ENCODE peak calls at places on chromosome 1, in five cellular contexts. K is foreskin keratinocyte, C is osteocyte, O is NCI-H526 treated with DMSO at 0.1 percent for 48 hours, U is thoracic aorta. V is an unnamed sample.
A peak's percentile ranks its signal among the peaks of the same experiment; 100 is the strongest.

GRCh38 chr1:233215135-233215722 is 80.3 kb downstream of the PCNX2 start:
- DNase-seq in K (no peak), C (no peak), O (no peak), U (no peak), V (no peak)

GRCh38 chr1:51850420-51851297 is 27.9 kb downstream of the NRDC start:
- DNase-seq in K (no peak), C (no peak), O (no peak), U (no peak), V (no peak)

GRCh38 chr1:85328713-85329376 is 52.4 kb upstream of the BCL10 start:
- DNase-seq in K (peak; percentile 98), C (no peak), O (no peak), U (no peak), V (peak; percentile 94)

GRCh38 chr1:204188959-204189639 is 7.2 kb downstream of the KISS1 start:
- DNase-seq in K (no peak), C (no peak), O (no peak), U (no peak), V (no peak)

GRCh38 chr1:46285730-46286477 is 17.5 kb downstream of the LRRC41 start:
- DNase-seq in K (no peak), C (no peak), O (no peak), U (no peak), V (no peak)

GRCh38 chr1:71919812-71920509 is 362.4 kb downstream of the NEGR1 start:
- DNase-seq in K (no peak), C (no peak), O (no peak), U (no peak), V (no peak)

GRCh38 chr1:67682659-67683197 is 2.3 kb upstream of the GADD45A start:
- DNase-seq in K (peak; percentile 97), C (no peak), O (peak; percentile 68), U (no peak), V (peak; percentile 56)

GRCh38 chr1:93738075-93738622 is 56.5 kb upstream of the BCAR3 start:
- DNase-seq in K (peak; percentile 99), C (no peak), O (no peak), U (no peak), V (peak; percentile 88)

GRCh38 chr1:231162300-231162969 is 577 bp downstream of the TRIM67 start:
- DNase-seq in K (no peak), C (no peak), O (no peak), U (no peak), V (peak; percentile 34)

GRCh38 chr1:66266350-66266749 is 267.6 kb upstream of the SGIP1 start:
- DNase-seq in K (no peak), C (no peak), O (no peak), U (no peak), V (peak; percentile 14)

GRCh38 chr1:58290685-58291372 is 255.7 kb downstream of the OMA1 start:
- DNase-seq in K (no peak), C (no peak), O (no peak), U (no peak), V (peak; percentile 11)

GRCh38 chr1:29245876-29246275 is 9.6 kb downstream of the PTPRU start:
- DNase-seq in K (no peak), C (no peak), O (no peak), U (no peak), V (peak; percentile 58)